ENCODE peak calls at places on chromosomes 13 and 19, in five cellular contexts. P is heart right ventricle, N is breast epithelium, R is neural progenitor cell, T is testis. Z is an unnamed sample. For H3K9me3, the result is how much of the 10 kb centered on the place peaks cover.

GRCh38 chr19:1933245-1933644 is 7.7 kb upstream of the CSNK1G2 start:
- DNase-seq in P (no peak), N (no peak), R (no peak), T (no peak), Z (no peak)

GRCh38 chr13:52711277-52711676 is 28.3 kb downstream of the CNMD start:
- DNase-seq in P (no peak), N (no peak), R (peak), T (no peak), Z (no peak)

GRCh38 chr13:43154083-43154739 is 130.8 kb downstream of the DNAJC15 start:
- DNase-seq in P (no peak), N (no peak), R (no peak), T (no peak), Z (no peak)

GRCh38 chr13:110542311-110542796 is 19.2 kb downstream of the RAB20 start:
- DNase-seq in P (no peak), N (no peak), R (no peak), T (no peak), Z (no peak)

GRCh38 chr19:52778811-52779210 is 7.8 kb downstream of the ZNF600 start:
- DNase-seq in P (no peak), N (no peak), R (no peak), T (no peak), Z (no peak)

GRCh38 chr13:38685974-38686571 is 804 bp upstream of the FREM2 start:
- DNase-seq in P (no peak), N (no peak), R (peak), T (peak), Z (no peak)

GRCh38 chr13:20566424-20566916 is 487 bp upstream of the IFT88 start:
- DNase-seq in P (no peak), N (no peak), R (no peak), T (no peak), Z (no peak)

GRCh38 chr13:68234278-68234677 is 1004.1 kb upstream of the PCDH9 start:
- DNase-seq in P (no peak), N (no peak), R (peak), T (no peak), Z (no peak)

GRCh38 chr19:38224014-38224862 is at the start of gene DPF1:
- DNase-seq in P (peak), N (no peak), R (peak), T (peak), Z (no peak)

GRCh38 chr19:51327066-51327985 is 14.6 kb downstream of the VSIG10L start:
- DNase-seq in P (no peak), N (peak), R (peak), T (peak), Z (peak)

GRCh38 chr13:101545521-101545920 is 93.0 kb downstream of the ITGBL1 start:
- DNase-seq in P (no peak), N (no peak), R (no peak), T (no peak), Z (no peak)

GRCh38 chr19:8074501-8074900 is 21.9 kb downstream of the CCL25 start:
- DNase-seq in P (no peak), N (no peak), R (no peak), T (no peak), Z (no peak)

GRCh38 chr13:110293649-110294048 is 13.3 kb downstream of the COL4A1 start:
- DNase-seq in P (no peak), N (no peak), R (no peak), T (no peak), Z (no peak)

GRCh38 chr19:57511484-57511883 is 11.7 kb downstream of the ZNF773 start:
- DNase-seq in P (no peak), N (no peak), R (no peak), T (no peak), Z (no peak)

GRCh38 chr13:97911311-97912138 is 42.0 kb upstream of the IPO5 start:
- DNase-seq in P (no peak), N (no peak), R (peak), T (no peak), Z (no peak)

GRCh38 chr19:50702870-50703829 is 16.5 kb downstream of the SHANK1 start:
- DNase-seq in P (no peak), N (no peak), R (no peak), T (no peak), Z (no peak)

GRCh38 chr13:33172911-33173310 is 112.6 kb downstream of the STARD13 start:
- DNase-seq in P (no peak), N (no peak), R (no peak), T (no peak), Z (no peak)

GRCh38 chr19:14450876-14451275 is 17.8 kb downstream of the PKN1 start:
- DNase-seq in P (no peak), N (no peak), R (no peak), T (no peak), Z (no peak)

GRCh38 chr13:79775830-79776229 is 294.9 kb downstream of the NDFIP2 start:
- DNase-seq in P (peak), N (no peak), R (peak), T (peak), Z (no peak)

GRCh38 chr13:111912453-111912866 is 154.5 kb upstream of the SOX1 start:
- DNase-seq in P (no peak), N (no peak), R (no peak), T (no peak), Z (no peak)

GRCh38 chr19:30245401-30246039 is 126.7 kb upstream of the ZNF536 start:
- DNase-seq in P (no peak), N (no peak), R (no peak), T (no peak), Z (no peak)

GRCh38 chr19:30249911-30250310 is 122.3 kb upstream of the ZNF536 start:
- DNase-seq in P (no peak), N (no peak), R (no peak), T (no peak), Z (no peak)

GRCh38 chr19:30240904-30241695 is 131.1 kb upstream of the ZNF536 start:
- DNase-seq in P (no peak), N (no peak), R (no peak), T (no peak), Z (no peak)

DNA sequence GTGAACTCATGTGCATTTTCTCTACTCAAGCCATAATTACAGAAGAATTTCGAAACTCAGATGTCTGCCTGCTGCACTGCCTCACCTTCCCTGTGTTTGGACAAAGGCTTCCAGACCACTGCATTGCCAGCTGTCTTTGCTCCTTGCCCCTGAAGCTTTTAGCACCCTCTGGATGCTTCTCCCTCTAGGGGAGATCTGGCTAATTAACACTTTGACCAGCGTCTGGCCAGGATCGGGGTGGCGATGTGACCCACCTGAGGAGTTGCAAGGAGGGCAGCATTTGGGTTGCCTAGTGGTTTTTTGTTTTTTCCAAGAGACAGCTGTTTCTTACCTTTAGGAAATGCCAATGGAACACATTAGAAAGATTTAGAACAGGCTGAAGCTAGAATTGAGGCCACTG is 127.7 kb upstream of the ZNF536 start:
- DNase-seq in P (no peak), N (no peak), R (no peak), T (no peak), Z (no peak)
- H3K9me3 ChIP-seq in P (under half), N (under half), R (under half), T (under half), Z (under half)

GRCh38 chr13:104683789-104684188 is 1617.6 kb upstream of the SLC10A2 start:
- DNase-seq in P (no peak), N (no peak), R (peak), T (no peak), Z (no peak)
- H3K9me3 ChIP-seq in P (under half), N (under half), R (under half), T (under half), Z (under half)

GRCh38 chr19:21532904-21533303 is 27.5 kb downstream of the ZNF429 start:
- DNase-seq in P (no peak), N (no peak), R (no peak), T (no peak), Z (no peak)
- H3K9me3 ChIP-seq in P (under half), N (under half), R (under half), T (under half), Z (under half)

GRCh38 chr19:37082307-37082706 is 4.1 kb downstream of the ZNF420 start:
- DNase-seq in P (no peak), N (no peak), R (no peak), T (no peak), Z (no peak)

DNA sequence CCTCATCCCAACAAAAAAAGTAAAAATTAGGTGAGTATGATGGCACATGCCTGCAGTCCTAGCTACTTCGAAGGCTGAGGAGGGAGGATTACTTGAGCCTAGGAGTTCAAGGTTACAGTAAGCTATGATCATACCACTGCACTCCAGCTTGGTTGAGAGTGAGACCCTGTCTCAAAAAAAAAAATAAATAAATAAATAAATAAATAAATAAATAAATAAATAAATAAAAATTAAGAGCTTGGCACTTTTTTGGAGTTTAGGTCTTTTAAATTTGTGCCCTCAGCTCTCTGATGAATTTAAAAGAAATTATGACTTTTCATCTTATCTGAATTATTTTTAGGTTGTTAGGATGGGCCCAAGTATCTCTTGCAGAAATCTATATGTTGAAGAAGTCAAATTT is 8.9 kb downstream of the ZNF420 start:
- DNase-seq in P (no peak), N (no peak), R (no peak), T (no peak), Z (no peak)
- H3K9me3 ChIP-seq in P (under half), N (half or more), R (under half), T (under half), Z (under half)